ENCODE peak calls at places on chromosomes 11 and 22, in five cellular contexts. H, M, X, R and E are unnamed samples.

GRCh38 chr22:45090364-45090960 is 73.3 kb upstream of the NUP50 start:
- DNase-seq in R (peak; percentile 36), X (peak; percentile 11), H (no peak), M (no peak), E (no peak)

GRCh38 chr22:50009765-50010675 is 2.5 kb downstream of the IL17REL start:
- DNase-seq in R (no peak), H (no peak), X (no peak), M (no peak), E (no peak)

GRCh38 chr11:94884322-94884721 is 89.0 kb downstream of the CWC15 start:
- DNase-seq in R (no peak), M (no peak), X (no peak), H (no peak), E (no peak)

GRCh38 chr11:133905677-133906156 is 51.1 kb downstream of the IGSF9B start:
- DNase-seq in H (no peak), R (no peak), M (no peak), X (no peak), E (no peak)

GRCh38 chr11:80958966-80959365 is 1518.1 kb upstream of the TENM4 start:
- DNase-seq in M (no peak), R (no peak), H (no peak), X (no peak), E (no peak)

GRCh38 chr11:94732617-94733292 is 35.4 kb upstream of the AMOTL1 start:
- DNase-seq in X (peak; percentile 61), H (no peak), M (peak; percentile 69), R (no peak), E (no peak)

GRCh38 chr22:46577361-46578249 is 40.2 kb upstream of the CELSR1 start:
- DNase-seq in M (no peak), H (no peak), X (no peak), R (no peak), E (no peak)

GRCh38 chr22:36738416-36739020 is 35.0 kb upstream of the CACNG2 start:
- DNase-seq in X (no peak), M (no peak), H (no peak), R (no peak), E (peak; percentile 49)

GRCh38 chr11:11977206-11977938 is 31.1 kb downstream of the DKK3 start:
- DNase-seq in R (peak; percentile 74), M (peak; percentile 69), H (peak; percentile 29), X (peak; percentile 76), E (peak; percentile 88)

GRCh38 chr11:60658409-60658808 is 41.0 kb upstream of the MS4A8 start:
- DNase-seq in M (no peak), X (no peak), R (peak; percentile 31), H (peak; percentile 22), E (no peak)

GRCh38 chr11:60657880-60658279 is 41.5 kb upstream of the MS4A8 start:
- DNase-seq in R (peak; percentile 26), X (no peak), H (no peak), M (no peak), E (no peak)
- TF ChIP-seq CTCF in R (no peak), X (no peak), H (no peak), M (no peak), E (no peak)

GRCh38 chr11:47606731-47607130 is 12.5 kb upstream of the C1QTNF4 start:
- DNase-seq in H (no peak), M (no peak), X (peak; percentile 29), R (no peak), E (no peak)

GRCh38 chr11:47603295-47603694 is 9.1 kb upstream of the C1QTNF4 start:
- DNase-seq in X (no peak), R (no peak), M (no peak), H (no peak), E (no peak)

GRCh38 chr11:47609675-47610074 is 15.5 kb upstream of the C1QTNF4 start:
- DNase-seq in H (no peak), X (no peak), R (no peak), M (no peak), E (no peak)

GRCh38 chr11:47607380-47607779 is 13.2 kb upstream of the C1QTNF4 start:
- DNase-seq in X (peak; percentile 94), M (peak; percentile 30), H (no peak), R (no peak), E (no peak)

GRCh38 chr11:47605921-47606320 is 11.7 kb upstream of the C1QTNF4 start:
- DNase-seq in H (no peak), M (no peak), R (no peak), X (no peak), E (no peak)
- H3K27ac ChIP-seq in H (no peak overlapping the region), M (no peak overlapping the region), R (no peak overlapping the region), X (no peak overlapping the region), E (no peak overlapping the region)

GRCh38 chr22:32531955-32532818 is 57.6 kb downstream of the FBXO7 start:
- DNase-seq in H (no peak), M (peak; percentile 84), X (peak; percentile 70), R (peak; percentile 56), E (peak; percentile 82)
- TF ChIP-seq CTCF in H (no peak), M (no peak), X (no peak), R (no peak), E (no peak)

GRCh38 chr11:57133616-57134015 is 48.1 kb upstream of the LRRC55 start:
- DNase-seq in H (no peak), M (no peak), X (no peak), R (no peak), E (no peak)
- H3K27ac ChIP-seq in H (no peak overlapping the region), M (no peak overlapping the region), X (no peak overlapping the region), R (no peak overlapping the region), E (no peak overlapping the region)

GRCh38 chr11:111557425-111558111 is 17.0 kb downstream of the LAYN start:
- DNase-seq in R (no peak), X (peak; percentile 90), M (peak; percentile 89), H (no peak), E (no peak)
- TF ChIP-seq CTCF in R (no peak), X (no peak), M (no peak), H (no peak), E (no peak)

GRCh38 chr11:1782026-1782696 is 18.4 kb upstream of the CTSD start:
- DNase-seq in X (no peak), M (no peak), R (no peak), H (no peak), E (no peak)
- H3K27ac ChIP-seq in X (no peak overlapping the region), M (no peak overlapping the region), R (peak overlapping the region; percentile 9), H (no peak overlapping the region), E (no peak overlapping the region)